ENCODE peak calls at places on chromosomes 11 and 22, in seven cellular contexts. One of them, this sample, is unnamed.

GRCh38 chr11:17371614-17372013 is 16.8 kb downstream of the KCNJ11 start:
- DNase-seq in GM12878: no peak
- DNase-seq in SK-N-SH: no peak
- DNase-seq in HepG2: no peak
- DNase-seq in HCT116: peak
- DNase-seq in K562: peak
- DNase-seq in H1: no peak
- DNase-seq in this sample: no peak

GRCh38 chr11:20084921-20085814 is 75.1 kb downstream of the DBX1 start:
- DNase-seq in GM12878: no peak
- DNase-seq in SK-N-SH: no peak
- DNase-seq in HepG2: peak
- DNase-seq in HCT116: no peak
- DNase-seq in K562: peak
- DNase-seq in H1: no peak
- DNase-seq in this sample: no peak

GRCh38 chr22:21642584-21643448 is 714 bp downstream of the SDF2L1 start:
- DNase-seq in GM12878: no peak
- DNase-seq in SK-N-SH: peak
- DNase-seq in HepG2: peak
- DNase-seq in HCT116: no peak
- DNase-seq in K562: peak
- DNase-seq in H1: no peak
- DNase-seq in this sample: no peak

GRCh38 chr11:130480721-130481140 is 32.3 kb downstream of the ADAMTS15 start:
- DNase-seq in GM12878: no peak
- DNase-seq in SK-N-SH: no peak
- DNase-seq in HepG2: no peak
- DNase-seq in HCT116: no peak
- DNase-seq in K562: no peak
- DNase-seq in H1: no peak
- DNase-seq in this sample: no peak

GRCh38 chr11:134756811-134757540 is 344.9 kb upstream of the B3GAT1 start:
- DNase-seq in GM12878: no peak
- DNase-seq in SK-N-SH: no peak
- DNase-seq in HepG2: no peak
- DNase-seq in HCT116: no peak
- DNase-seq in K562: no peak
- DNase-seq in H1: no peak
- DNase-seq in this sample: no peak

GRCh38 chr11:87445002-87445401 is 407.3 kb downstream of the TMEM135 start:
- DNase-seq in GM12878: no peak
- DNase-seq in SK-N-SH: no peak
- DNase-seq in HepG2: no peak
- DNase-seq in HCT116: no peak
- DNase-seq in K562: no peak
- DNase-seq in H1: no peak
- DNase-seq in this sample: no peak

GRCh38 chr11:83472328-83472727 is 186.2 kb upstream of the CCDC90B start:
- DNase-seq in GM12878: no peak
- DNase-seq in SK-N-SH: no peak
- DNase-seq in HepG2: no peak
- DNase-seq in HCT116: no peak
- DNase-seq in K562: no peak
- DNase-seq in H1: no peak
- DNase-seq in this sample: no peak

GRCh38 chr22:44245867-44246266 is 65.1 kb downstream of the PARVG start:
- DNase-seq in GM12878: no peak
- DNase-seq in SK-N-SH: no peak
- DNase-seq in HepG2: no peak
- DNase-seq in HCT116: no peak
- DNase-seq in K562: no peak
- DNase-seq in H1: no peak
- DNase-seq in this sample: no peak

GRCh38 chr11:75164318-75164827 is 13.5 kb downstream of the SLCO2B1 start:
- DNase-seq in GM12878: no peak
- DNase-seq in SK-N-SH: no peak
- DNase-seq in HepG2: peak
- DNase-seq in HCT116: no peak
- DNase-seq in K562: no peak
- DNase-seq in H1: no peak
- DNase-seq in this sample: no peak

GRCh38 chr11:131724436-131724995 is 354.1 kb downstream of the NTM start:
- DNase-seq in GM12878: no peak
- DNase-seq in SK-N-SH: no peak
- DNase-seq in HepG2: no peak
- DNase-seq in HCT116: no peak
- DNase-seq in K562: no peak
- DNase-seq in H1: no peak
- DNase-seq in this sample: no peak

GRCh38 chr11:26186389-26186788 is 145.5 kb upstream of the ANO3 start:
- DNase-seq in GM12878: no peak
- DNase-seq in SK-N-SH: no peak
- DNase-seq in HepG2: no peak
- DNase-seq in HCT116: no peak
- DNase-seq in K562: no peak
- DNase-seq in H1: no peak
- DNase-seq in this sample: no peak

GRCh38 chr11:72588656-72589410 is 85.4 kb downstream of the PDE2A start:
- DNase-seq in GM12878: no peak
- DNase-seq in SK-N-SH: no peak
- DNase-seq in HepG2: no peak
- DNase-seq in HCT116: no peak
- DNase-seq in K562: no peak
- DNase-seq in H1: no peak
- DNase-seq in this sample: no peak

GRCh38 chr22:45638197-45638596 is 33.4 kb upstream of the ATXN10 start:
- DNase-seq in GM12878: no peak
- DNase-seq in SK-N-SH: no peak
- DNase-seq in HepG2: no peak
- DNase-seq in HCT116: no peak
- DNase-seq in K562: no peak
- DNase-seq in H1: no peak
- DNase-seq in this sample: no peak

GRCh38 chr11:133441964-133442660 is 90.2 kb downstream of the OPCML start:
- DNase-seq in GM12878: no peak
- DNase-seq in SK-N-SH: no peak
- DNase-seq in HepG2: no peak
- DNase-seq in HCT116: no peak
- DNase-seq in K562: no peak
- DNase-seq in H1: no peak
- DNase-seq in this sample: no peak

GRCh38 chr11:61904539-61905048 is 12.8 kb downstream of the RAB3IL1 start:
- DNase-seq in GM12878: no peak
- DNase-seq in SK-N-SH: no peak
- DNase-seq in HepG2: peak
- DNase-seq in HCT116: no peak
- DNase-seq in K562: no peak
- DNase-seq in H1: no peak
- DNase-seq in this sample: no peak

GRCh38 chr22:38435010-38435409 is 20.0 kb downstream of the KCNJ4 start:
- DNase-seq in GM12878: no peak
- DNase-seq in SK-N-SH: no peak
- DNase-seq in HepG2: no peak
- DNase-seq in HCT116: no peak
- DNase-seq in K562: peak
- DNase-seq in H1: no peak
- DNase-seq in this sample: no peak

GRCh38 chr11:103682318-103683184 is 353.9 kb upstream of the DDI1 start:
- DNase-seq in GM12878: peak
- DNase-seq in SK-N-SH: peak
- DNase-seq in HepG2: peak
- DNase-seq in HCT116: peak
- DNase-seq in K562: peak
- DNase-seq in H1: peak
- DNase-seq in this sample: peak

GRCh38 chr22:42990131-42990838 is 24.7 kb downstream of the PACSIN2 start:
- DNase-seq in GM12878: no peak
- DNase-seq in SK-N-SH: no peak
- DNase-seq in HepG2: peak
- DNase-seq in HCT116: no peak
- DNase-seq in K562: no peak
- DNase-seq in H1: no peak
- DNase-seq in this sample: no peak

GRCh38 chr11:127106142-127106541 is 105.6 kb upstream of the KIRREL3 start:
- DNase-seq in GM12878: no peak
- DNase-seq in SK-N-SH: no peak
- DNase-seq in HepG2: no peak
- DNase-seq in HCT116: no peak
- DNase-seq in K562: no peak
- DNase-seq in H1: no peak
- DNase-seq in this sample: peak

GRCh38 chr11:93024376-93024775 is 54.9 kb downstream of the MTNR1B start:
- DNase-seq in GM12878: no peak
- DNase-seq in SK-N-SH: no peak
- DNase-seq in HepG2: no peak
- DNase-seq in HCT116: no peak
- DNase-seq in K562: no peak
- DNase-seq in H1: no peak
- DNase-seq in this sample: no peak
- TF ChIP-seq JUND in GM12878: no peak
- TF ChIP-seq JUND in SK-N-SH: no peak
- TF ChIP-seq JUND in HepG2: no peak
- TF ChIP-seq JUND in HCT116: no peak
- TF ChIP-seq JUND in K562: no peak
- TF ChIP-seq JUND in H1: no peak
- TF ChIP-seq JUND in this sample: no peak

DNA sequence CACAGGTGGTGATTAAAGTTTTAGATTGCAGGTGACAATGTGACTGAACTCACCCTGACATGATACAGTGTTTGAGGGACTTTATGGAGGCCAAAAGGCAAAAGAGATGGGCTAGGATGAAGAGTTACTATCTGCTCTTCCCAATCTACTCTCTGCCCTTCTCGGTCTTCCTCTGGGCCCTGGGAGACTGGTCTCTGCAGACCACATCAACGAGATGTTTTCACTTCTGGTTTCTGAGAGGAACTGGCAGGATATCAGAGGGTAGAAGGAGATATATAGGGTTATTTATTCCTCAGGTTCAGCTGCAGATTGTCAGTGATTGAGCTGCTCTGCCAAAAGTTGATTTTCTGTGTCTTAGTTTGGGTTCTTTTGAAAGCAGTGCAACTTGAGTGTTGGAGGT is 32.4 kb upstream of the CD44 start:
- DNase-seq in GM12878: no peak
- DNase-seq in SK-N-SH: no peak
- DNase-seq in HepG2: no peak
- DNase-seq in HCT116: no peak
- DNase-seq in K562: no peak
- DNase-seq in H1: no peak
- DNase-seq in this sample: no peak
- TF ChIP-seq JUND in GM12878: no peak
- TF ChIP-seq JUND in SK-N-SH: no peak
- TF ChIP-seq JUND in HepG2: no peak
- TF ChIP-seq JUND in HCT116: no peak
- TF ChIP-seq JUND in K562: no peak
- TF ChIP-seq JUND in H1: no peak
- TF ChIP-seq JUND in this sample: no peak

GRCh38 chr22:28115426-28115825 is 196.4 kb upstream of the PITPNB start:
- DNase-seq in GM12878: no peak
- DNase-seq in SK-N-SH: no peak
- DNase-seq in HepG2: no peak
- DNase-seq in HCT116: no peak
- DNase-seq in K562: no peak
- DNase-seq in H1: no peak
- DNase-seq in this sample: no peak

GRCh38 chr22:28112548-28113043 is 193.5 kb upstream of the PITPNB start:
- DNase-seq in GM12878: no peak
- DNase-seq in SK-N-SH: peak
- DNase-seq in HepG2: peak
- DNase-seq in HCT116: peak
- DNase-seq in K562: peak
- DNase-seq in H1: no peak
- DNase-seq in this sample: peak

GRCh38 chr22:28112130-28112529 is 193.1 kb upstream of the PITPNB start:
- DNase-seq in GM12878: no peak
- DNase-seq in SK-N-SH: no peak
- DNase-seq in HepG2: no peak
- DNase-seq in HCT116: no peak
- DNase-seq in K562: no peak
- DNase-seq in H1: no peak
- DNase-seq in this sample: no peak

GRCh38 chr22:28118957-28119631 is 200.0 kb upstream of the PITPNB start:
- DNase-seq in GM12878: no peak
- DNase-seq in SK-N-SH: no peak
- DNase-seq in HepG2: no peak
- DNase-seq in HCT116: no peak
- DNase-seq in K562: no peak
- DNase-seq in H1: no peak
- DNase-seq in this sample: no peak

GRCh38 chr22:28116261-28116673 is 197.2 kb upstream of the PITPNB start:
- DNase-seq in GM12878: no peak
- DNase-seq in SK-N-SH: no peak
- DNase-seq in HepG2: no peak
- DNase-seq in HCT116: no peak
- DNase-seq in K562: no peak
- DNase-seq in H1: no peak
- DNase-seq in this sample: no peak
- TF ChIP-seq JUND in GM12878: no peak
- TF ChIP-seq JUND in SK-N-SH: peak
- TF ChIP-seq JUND in HepG2: no peak
- TF ChIP-seq JUND in HCT116: no peak
- TF ChIP-seq JUND in K562: no peak
- TF ChIP-seq JUND in H1: no peak
- TF ChIP-seq JUND in this sample: no peak

GRCh38 chr11:65885231-65885630 is 3.0 kb downstream of the FIBP start:
- DNase-seq in GM12878: no peak
- DNase-seq in SK-N-SH: no peak
- DNase-seq in HepG2: no peak
- DNase-seq in HCT116: no peak
- DNase-seq in K562: no peak
- DNase-seq in H1: no peak
- DNase-seq in this sample: no peak

GRCh38 chr11:65883058-65883761 is 3.6 kb downstream of the CTSW start:
- DNase-seq in GM12878: no peak
- DNase-seq in SK-N-SH: no peak
- DNase-seq in HepG2: no peak
- DNase-seq in HCT116: no peak
- DNase-seq in K562: no peak
- DNase-seq in H1: no peak
- DNase-seq in this sample: no peak

GRCh38 chr11:65885808-65886536 is 2.3 kb downstream of the FIBP start:
- DNase-seq in GM12878: no peak
- DNase-seq in SK-N-SH: no peak
- DNase-seq in HepG2: no peak
- DNase-seq in HCT116: no peak
- DNase-seq in K562: no peak
- DNase-seq in H1: no peak
- DNase-seq in this sample: no peak

GRCh38 chr11:65883786-65884715 is 4.2 kb downstream of the FIBP start:
- DNase-seq in GM12878: no peak
- DNase-seq in SK-N-SH: no peak
- DNase-seq in HepG2: no peak
- DNase-seq in HCT116: no peak
- DNase-seq in K562: no peak
- DNase-seq in H1: no peak
- DNase-seq in this sample: no peak

DNA sequence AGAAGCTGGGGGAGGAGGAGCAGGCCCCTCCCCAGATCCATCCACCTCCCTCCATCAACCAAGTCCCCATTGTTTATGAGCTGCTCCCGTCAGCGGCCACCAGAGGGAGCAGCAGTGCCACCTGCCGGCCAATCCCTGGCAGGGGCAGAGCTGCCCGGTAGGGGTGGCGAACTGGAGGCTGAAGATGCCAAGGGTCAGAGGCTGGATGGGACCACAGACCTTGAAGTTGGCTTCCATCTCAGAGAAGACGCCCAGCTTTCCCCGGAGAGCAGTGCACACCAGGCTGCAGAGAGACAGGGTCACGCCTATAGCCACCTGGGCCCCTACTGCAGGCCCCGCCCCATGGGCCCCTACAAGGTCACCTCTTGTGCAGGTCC is 3.6 kb downstream of the FIBP start:
- DNase-seq in GM12878: no peak
- DNase-seq in SK-N-SH: peak
- DNase-seq in HepG2: peak
- DNase-seq in HCT116: no peak
- DNase-seq in K562: peak
- DNase-seq in H1: no peak
- DNase-seq in this sample: peak
- TF ChIP-seq JUND in GM12878: no peak
- TF ChIP-seq JUND in SK-N-SH: no peak
- TF ChIP-seq JUND in HepG2: no peak
- TF ChIP-seq JUND in HCT116: no peak
- TF ChIP-seq JUND in K562: no peak
- TF ChIP-seq JUND in H1: no peak
- TF ChIP-seq JUND in this sample: no peak

This sample was measured in T47D.